ENCODE peak calls at places on chromosomes 3 and 15, in ten cellular contexts. One of them, this sample, is unnamed.

GRCh38 chr15:100929641-100930042 is 10.5 kb downstream of the LRRK1 start:
- DNase-seq in foreskin fibroblast: no peak
- DNase-seq in hypothalamus: no peak
- DNase-seq in renal cortical epithelial cell: peak; percentile 19
- DNase-seq in endodermal cell: peak; percentile 75
- DNase-seq in pulmonary artery endothelial cell: no peak
- DNase-seq in astrocyte of the spinal cord: peak; percentile 9
- DNase-seq in NCI-H1105 treated with DMSO at 0.1 percent for 48 hours: peak; percentile 52
- DNase-seq in neural crest cell: no peak
- DNase-seq in naive B cell: no peak
- DNase-seq in this sample: no peak

GRCh38 chr3:17846466-17846865 is 104.0 kb upstream of the TBC1D5 start:
- DNase-seq in foreskin fibroblast: peak; percentile 29
- DNase-seq in hypothalamus: no peak
- DNase-seq in renal cortical epithelial cell: peak; percentile 27
- DNase-seq in endodermal cell: peak; percentile 89
- DNase-seq in pulmonary artery endothelial cell: no peak
- DNase-seq in astrocyte of the spinal cord: peak; percentile 8
- DNase-seq in NCI-H1105 treated with DMSO at 0.1 percent for 48 hours: no peak
- DNase-seq in neural crest cell: no peak
- DNase-seq in naive B cell: no peak
- DNase-seq in this sample: no peak

GRCh38 chr15:93730724-93731123 is 500.6 kb upstream of the MCTP2 start:
- DNase-seq in foreskin fibroblast: no peak
- DNase-seq in hypothalamus: no peak
- DNase-seq in renal cortical epithelial cell: no peak
- DNase-seq in endodermal cell: no peak
- DNase-seq in pulmonary artery endothelial cell: no peak
- DNase-seq in astrocyte of the spinal cord: no peak
- DNase-seq in NCI-H1105 treated with DMSO at 0.1 percent for 48 hours: no peak
- DNase-seq in neural crest cell: no peak
- DNase-seq in naive B cell: no peak
- DNase-seq in this sample: no peak

GRCh38 chr15:36507458-36507857 is 72.0 kb upstream of the CDIN1 start:
- DNase-seq in foreskin fibroblast: no peak
- DNase-seq in hypothalamus: no peak
- DNase-seq in renal cortical epithelial cell: no peak
- DNase-seq in endodermal cell: no peak
- DNase-seq in pulmonary artery endothelial cell: no peak
- DNase-seq in astrocyte of the spinal cord: no peak
- DNase-seq in NCI-H1105 treated with DMSO at 0.1 percent for 48 hours: no peak
- DNase-seq in neural crest cell: no peak
- DNase-seq in naive B cell: no peak
- DNase-seq in this sample: no peak

GRCh38 chr15:88193415-88193814 is 63.1 kb downstream of the NTRK3 start:
- DNase-seq in foreskin fibroblast: no peak
- DNase-seq in hypothalamus: no peak
- DNase-seq in renal cortical epithelial cell: no peak
- DNase-seq in endodermal cell: no peak
- DNase-seq in pulmonary artery endothelial cell: no peak
- DNase-seq in astrocyte of the spinal cord: no peak
- DNase-seq in NCI-H1105 treated with DMSO at 0.1 percent for 48 hours: no peak
- DNase-seq in neural crest cell: no peak
- DNase-seq in naive B cell: no peak
- DNase-seq in this sample: no peak

GRCh38 chr3:157392104-157392503 is 44.5 kb upstream of the PTX3 start:
- DNase-seq in foreskin fibroblast: no peak
- DNase-seq in hypothalamus: no peak
- DNase-seq in renal cortical epithelial cell: no peak
- DNase-seq in endodermal cell: no peak
- DNase-seq in pulmonary artery endothelial cell: no peak
- DNase-seq in astrocyte of the spinal cord: no peak
- DNase-seq in NCI-H1105 treated with DMSO at 0.1 percent for 48 hours: no peak
- DNase-seq in neural crest cell: no peak
- DNase-seq in naive B cell: no peak
- DNase-seq in this sample: no peak

GRCh38 chr3:87076951-87077350 is 86.0 kb upstream of the VGLL3 start:
- DNase-seq in foreskin fibroblast: peak; percentile 60
- DNase-seq in hypothalamus: no peak
- DNase-seq in renal cortical epithelial cell: peak; percentile 36
- DNase-seq in endodermal cell: no peak
- DNase-seq in pulmonary artery endothelial cell: no peak
- DNase-seq in astrocyte of the spinal cord: peak; percentile 80
- DNase-seq in NCI-H1105 treated with DMSO at 0.1 percent for 48 hours: no peak
- DNase-seq in neural crest cell: no peak
- DNase-seq in naive B cell: no peak
- DNase-seq in this sample: no peak

GRCh38 chr3:38121832-38122461 is 15.0 kb downstream of the ACAA1 start:
- DNase-seq in foreskin fibroblast: no peak
- DNase-seq in hypothalamus: no peak
- DNase-seq in renal cortical epithelial cell: no peak
- DNase-seq in endodermal cell: peak; percentile 21
- DNase-seq in pulmonary artery endothelial cell: no peak
- DNase-seq in astrocyte of the spinal cord: no peak
- DNase-seq in NCI-H1105 treated with DMSO at 0.1 percent for 48 hours: no peak
- DNase-seq in neural crest cell: no peak
- DNase-seq in naive B cell: no peak
- DNase-seq in this sample: no peak

GRCh38 chr15:96340611-96341464 is 10.3 kb downstream of the NR2F2 start:
- DNase-seq in foreskin fibroblast: no peak
- DNase-seq in hypothalamus: peak; percentile 68
- DNase-seq in renal cortical epithelial cell: no peak
- DNase-seq in endodermal cell: peak; percentile 89
- DNase-seq in pulmonary artery endothelial cell: no peak
- DNase-seq in astrocyte of the spinal cord: peak; percentile 71
- DNase-seq in NCI-H1105 treated with DMSO at 0.1 percent for 48 hours: peak; percentile 74
- DNase-seq in neural crest cell: peak; percentile 58
- DNase-seq in naive B cell: no peak
- DNase-seq in this sample: no peak

GRCh38 chr3:75224419-75224818 is 439.7 kb upstream of the FRG2C start:
- DNase-seq in foreskin fibroblast: no peak
- DNase-seq in hypothalamus: no peak
- DNase-seq in renal cortical epithelial cell: peak; percentile 1
- DNase-seq in endodermal cell: no peak
- DNase-seq in pulmonary artery endothelial cell: no peak
- DNase-seq in astrocyte of the spinal cord: no peak
- DNase-seq in NCI-H1105 treated with DMSO at 0.1 percent for 48 hours: no peak
- DNase-seq in neural crest cell: no peak
- DNase-seq in naive B cell: no peak
- DNase-seq in this sample: no peak

GRCh38 chr3:32147509-32147908 is 41.1 kb downstream of the GPD1L start:
- DNase-seq in foreskin fibroblast: peak; percentile 33
- DNase-seq in hypothalamus: no peak
- DNase-seq in renal cortical epithelial cell: no peak
- DNase-seq in endodermal cell: peak; percentile 33
- DNase-seq in pulmonary artery endothelial cell: no peak
- DNase-seq in astrocyte of the spinal cord: no peak
- DNase-seq in NCI-H1105 treated with DMSO at 0.1 percent for 48 hours: no peak
- DNase-seq in neural crest cell: no peak
- DNase-seq in naive B cell: no peak
- DNase-seq in this sample: no peak

GRCh38 chr3:23800731-23801130 is 5.0 kb upstream of the UBE2E1 start:
- DNase-seq in foreskin fibroblast: no peak
- DNase-seq in hypothalamus: no peak
- DNase-seq in renal cortical epithelial cell: no peak
- DNase-seq in endodermal cell: no peak
- DNase-seq in pulmonary artery endothelial cell: no peak
- DNase-seq in astrocyte of the spinal cord: peak; percentile 33
- DNase-seq in NCI-H1105 treated with DMSO at 0.1 percent for 48 hours: no peak
- DNase-seq in neural crest cell: no peak
- DNase-seq in naive B cell: no peak
- DNase-seq in this sample: no peak

GRCh38 chr3:127738192-127738840 is 65.6 kb downstream of the ABTB1 start:
- DNase-seq in foreskin fibroblast: no peak
- DNase-seq in hypothalamus: no peak
- DNase-seq in renal cortical epithelial cell: peak; percentile 95
- DNase-seq in endodermal cell: no peak
- DNase-seq in pulmonary artery endothelial cell: no peak
- DNase-seq in astrocyte of the spinal cord: peak; percentile 71
- DNase-seq in NCI-H1105 treated with DMSO at 0.1 percent for 48 hours: no peak
- DNase-seq in neural crest cell: no peak
- DNase-seq in naive B cell: no peak
- DNase-seq in this sample: no peak

GRCh38 chr3:179181021-179181472 is 32.9 kb downstream of the PIK3CA start:
- DNase-seq in foreskin fibroblast: no peak
- DNase-seq in hypothalamus: no peak
- DNase-seq in renal cortical epithelial cell: peak; percentile 33
- DNase-seq in endodermal cell: no peak
- DNase-seq in pulmonary artery endothelial cell: no peak
- DNase-seq in astrocyte of the spinal cord: peak; percentile 86
- DNase-seq in NCI-H1105 treated with DMSO at 0.1 percent for 48 hours: no peak
- DNase-seq in neural crest cell: no peak
- DNase-seq in naive B cell: no peak
- DNase-seq in this sample: no peak

GRCh38 chr15:89751748-89752147 is 699 bp upstream of the MESP1 start:
- DNase-seq in foreskin fibroblast: no peak
- DNase-seq in hypothalamus: no peak
- DNase-seq in renal cortical epithelial cell: no peak
- DNase-seq in endodermal cell: peak; percentile 49
- DNase-seq in pulmonary artery endothelial cell: no peak
- DNase-seq in astrocyte of the spinal cord: no peak
- DNase-seq in NCI-H1105 treated with DMSO at 0.1 percent for 48 hours: no peak
- DNase-seq in neural crest cell: no peak
- DNase-seq in naive B cell: no peak
- DNase-seq in this sample: no peak

GRCh38 chr15:74954515-74954914 is 2.1 kb downstream of the RPP25 start:
- DNase-seq in foreskin fibroblast: peak; percentile 38
- DNase-seq in hypothalamus: no peak
- DNase-seq in renal cortical epithelial cell: no peak
- DNase-seq in endodermal cell: peak; percentile 70
- DNase-seq in pulmonary artery endothelial cell: no peak
- DNase-seq in astrocyte of the spinal cord: peak; percentile 30
- DNase-seq in NCI-H1105 treated with DMSO at 0.1 percent for 48 hours: no peak
- DNase-seq in neural crest cell: no peak
- DNase-seq in naive B cell: no peak
- DNase-seq in this sample: no peak

GRCh38 chr15:99452728-99453643 is 112.8 kb upstream of the MEF2A start:
- DNase-seq in foreskin fibroblast: peak; percentile 35
- DNase-seq in hypothalamus: peak; percentile 42
- DNase-seq in renal cortical epithelial cell: peak; percentile 54
- DNase-seq in endodermal cell: peak; percentile 38
- DNase-seq in pulmonary artery endothelial cell: no peak
- DNase-seq in astrocyte of the spinal cord: peak; percentile 62
- DNase-seq in NCI-H1105 treated with DMSO at 0.1 percent for 48 hours: no peak
- DNase-seq in neural crest cell: no peak
- DNase-seq in naive B cell: peak; percentile 48
- DNase-seq in this sample: peak; percentile 60

GRCh38 chr15:70530035-70530499 is 233.3 kb downstream of the UACA start:
- DNase-seq in foreskin fibroblast: no peak
- DNase-seq in hypothalamus: no peak
- DNase-seq in renal cortical epithelial cell: no peak
- DNase-seq in endodermal cell: no peak
- DNase-seq in pulmonary artery endothelial cell: no peak
- DNase-seq in astrocyte of the spinal cord: no peak
- DNase-seq in NCI-H1105 treated with DMSO at 0.1 percent for 48 hours: no peak
- DNase-seq in neural crest cell: no peak
- DNase-seq in naive B cell: no peak
- DNase-seq in this sample: no peak

GRCh38 chr15:65655026-65655425 is 33.3 kb downstream of the SLC24A1 start:
- DNase-seq in foreskin fibroblast: peak; percentile 34
- DNase-seq in hypothalamus: no peak
- DNase-seq in renal cortical epithelial cell: peak; percentile 69
- DNase-seq in endodermal cell: no peak
- DNase-seq in pulmonary artery endothelial cell: no peak
- DNase-seq in astrocyte of the spinal cord: peak; percentile 32
- DNase-seq in NCI-H1105 treated with DMSO at 0.1 percent for 48 hours: no peak
- DNase-seq in neural crest cell: no peak
- DNase-seq in naive B cell: no peak
- DNase-seq in this sample: no peak

GRCh38 chr3:127258733-127259132 is 29.1 kb downstream of the PRR20G start:
- DNase-seq in foreskin fibroblast: no peak
- DNase-seq in hypothalamus: no peak
- DNase-seq in renal cortical epithelial cell: no peak
- DNase-seq in endodermal cell: no peak
- DNase-seq in pulmonary artery endothelial cell: no peak
- DNase-seq in astrocyte of the spinal cord: no peak
- DNase-seq in NCI-H1105 treated with DMSO at 0.1 percent for 48 hours: no peak
- DNase-seq in neural crest cell: no peak
- DNase-seq in naive B cell: no peak
- DNase-seq in this sample: no peak

GRCh38 chr3:156974931-156975330 is 148.8 kb downstream of the LEKR1 start:
- DNase-seq in foreskin fibroblast: no peak
- DNase-seq in hypothalamus: no peak
- DNase-seq in renal cortical epithelial cell: no peak
- DNase-seq in endodermal cell: no peak
- DNase-seq in pulmonary artery endothelial cell: no peak
- DNase-seq in astrocyte of the spinal cord: no peak
- DNase-seq in NCI-H1105 treated with DMSO at 0.1 percent for 48 hours: no peak
- DNase-seq in neural crest cell: no peak
- DNase-seq in naive B cell: no peak
- DNase-seq in this sample: no peak

GRCh38 chr3:63047068-63047467 is 171.9 kb upstream of the CADPS start:
- DNase-seq in foreskin fibroblast: no peak
- DNase-seq in hypothalamus: no peak
- DNase-seq in renal cortical epithelial cell: no peak
- DNase-seq in endodermal cell: peak; percentile 49
- DNase-seq in pulmonary artery endothelial cell: no peak
- DNase-seq in astrocyte of the spinal cord: no peak
- DNase-seq in NCI-H1105 treated with DMSO at 0.1 percent for 48 hours: no peak
- DNase-seq in neural crest cell: no peak
- DNase-seq in naive B cell: no peak
- DNase-seq in this sample: no peak

GRCh38 chr3:122391674-122392446 is 7.9 kb downstream of the FAM162A start:
- DNase-seq in foreskin fibroblast: no peak
- DNase-seq in hypothalamus: no peak
- DNase-seq in renal cortical epithelial cell: no peak
- DNase-seq in endodermal cell: no peak
- DNase-seq in pulmonary artery endothelial cell: no peak
- DNase-seq in astrocyte of the spinal cord: no peak
- DNase-seq in NCI-H1105 treated with DMSO at 0.1 percent for 48 hours: no peak
- DNase-seq in neural crest cell: no peak
- DNase-seq in naive B cell: no peak
- DNase-seq in this sample: no peak

GRCh38 chr3:149511040-149511626 is 36.6 kb downstream of the TM4SF4 start:
- DNase-seq in foreskin fibroblast: no peak
- DNase-seq in hypothalamus: no peak
- DNase-seq in renal cortical epithelial cell: peak; percentile 30
- DNase-seq in endodermal cell: no peak
- DNase-seq in pulmonary artery endothelial cell: no peak
- DNase-seq in astrocyte of the spinal cord: no peak
- DNase-seq in NCI-H1105 treated with DMSO at 0.1 percent for 48 hours: no peak
- DNase-seq in neural crest cell: no peak
- DNase-seq in naive B cell: no peak
- DNase-seq in this sample: no peak

GRCh38 chr3:106428565-106428994 is 559.8 kb upstream of the CBLB start:
- DNase-seq in foreskin fibroblast: peak; percentile 94
- DNase-seq in hypothalamus: no peak
- DNase-seq in renal cortical epithelial cell: peak; percentile 100
- DNase-seq in endodermal cell: no peak
- DNase-seq in pulmonary artery endothelial cell: no peak
- DNase-seq in astrocyte of the spinal cord: peak; percentile 99
- DNase-seq in NCI-H1105 treated with DMSO at 0.1 percent for 48 hours: no peak
- DNase-seq in neural crest cell: no peak
- DNase-seq in naive B cell: no peak
- DNase-seq in this sample: no peak

GRCh38 chr3:11653298-11654055 is 9.8 kb upstream of the VGLL4 start:
- DNase-seq in foreskin fibroblast: no peak
- DNase-seq in hypothalamus: no peak
- DNase-seq in renal cortical epithelial cell: no peak
- DNase-seq in endodermal cell: peak; percentile 65
- DNase-seq in pulmonary artery endothelial cell: no peak
- DNase-seq in astrocyte of the spinal cord: no peak
- DNase-seq in NCI-H1105 treated with DMSO at 0.1 percent for 48 hours: no peak
- DNase-seq in neural crest cell: no peak
- DNase-seq in naive B cell: no peak
- DNase-seq in this sample: no peak

GRCh38 chr3:48422272-48422671 is 7.6 kb downstream of the PLXNB1 start:
- DNase-seq in foreskin fibroblast: no peak
- DNase-seq in hypothalamus: no peak
- DNase-seq in renal cortical epithelial cell: no peak
- DNase-seq in endodermal cell: peak; percentile 69
- DNase-seq in pulmonary artery endothelial cell: no peak
- DNase-seq in astrocyte of the spinal cord: no peak
- DNase-seq in NCI-H1105 treated with DMSO at 0.1 percent for 48 hours: no peak
- DNase-seq in neural crest cell: no peak
- DNase-seq in naive B cell: no peak
- DNase-seq in this sample: no peak

GRCh38 chr3:111152506-111152905 is 80.9 kb downstream of the NECTIN3 start:
- DNase-seq in foreskin fibroblast: no peak
- DNase-seq in hypothalamus: no peak
- DNase-seq in renal cortical epithelial cell: no peak
- DNase-seq in endodermal cell: no peak
- DNase-seq in pulmonary artery endothelial cell: no peak
- DNase-seq in astrocyte of the spinal cord: peak; percentile 25
- DNase-seq in NCI-H1105 treated with DMSO at 0.1 percent for 48 hours: no peak
- DNase-seq in neural crest cell: no peak
- DNase-seq in naive B cell: no peak
- DNase-seq in this sample: no peak